ENCODE peak calls at places on chromosomes 16 and 17, in nine cellular contexts. U is ovary, G is Right ventricle myocardium superior, J is glutamatergic neuron, H is ELR, E is T-helper 17 cell, Z is occipital lobe, D is A549, M is epithelial cell of esophagus. P is an unnamed sample.

GRCh38 chr17:14859521-14859920 is 405.6 kb downstream of the PMP22 start:
- DNase-seq in U (no peak), G (no peak), D (no peak), Z (no peak), M (no peak), J (no peak), E (no peak), H (peak), P (peak)

GRCh38 chr17:2214047-2214717 is 89.4 kb downstream of the SMG6 start:
- DNase-seq in D (no peak), E (no peak), J (no peak), U (peak), Z (peak), G (peak), H (peak), M (peak), P (peak)

GRCh38 chr16:86517652-86518258 is 7.4 kb downstream of the FOXF1 start:
- DNase-seq in M (peak), J (peak), E (no peak), H (peak), U (peak), D (peak), Z (peak), G (peak), P (peak)

GRCh38 chr16:15509051-15509592 is 74.7 kb downstream of the BMERB1 start:
- DNase-seq in D (no peak), U (no peak), M (no peak), Z (peak), H (no peak), G (no peak), E (no peak), J (no peak), P (peak)

GRCh38 chr17:15659663-15660062 is 24.4 kb downstream of the TRIM16 start:
- DNase-seq in M (peak), D (no peak), J (no peak), G (no peak), E (no peak), U (no peak), H (no peak), Z (no peak), P (peak)

GRCh38 chr17:81249233-81250040 is 10.3 kb downstream of the NDUFAF8 start:
- DNase-seq in M (no peak), J (no peak), H (no peak), E (no peak), D (no peak), U (no peak), G (peak), Z (no peak), P (no peak)

GRCh38 chr17:1180958-1181768 is 1.4 kb upstream of the ABR start:
- DNase-seq in E (no peak), U (no peak), J (peak), M (no peak), G (no peak), H (no peak), D (no peak), Z (peak), P (no peak)

GRCh38 chr17:6638046-6638908 is 2.2 kb downstream of the KIAA0753 start:
- DNase-seq in D (no peak), H (no peak), J (no peak), G (no peak), M (no peak), Z (no peak), E (no peak), U (no peak), P (no peak)

GRCh38 chr17:62791235-62792121 is 16.6 kb downstream of the MARCHF10 start:
- DNase-seq in M (peak), J (no peak), D (peak), H (peak), E (no peak), G (no peak), U (no peak), Z (no peak), P (peak)

GRCh38 chr17:73639322-73639721 is 4.9 kb downstream of the SDK2 start:
- DNase-seq in M (peak), J (no peak), Z (no peak), G (peak), E (no peak), U (no peak), D (no peak), H (no peak), P (peak)

GRCh38 chr16:57871457-57871856 is 69.2 kb upstream of the KIFC3 start:
- DNase-seq in Z (no peak), J (no peak), M (peak), D (peak), H (peak), G (no peak), E (no peak), U (no peak), P (peak)

GRCh38 chr17:19708431-19709175 is 7.8 kb downstream of the SLC47A2 start:
- DNase-seq in J (no peak), U (no peak), D (no peak), E (no peak), Z (no peak), M (no peak), G (no peak), H (no peak), P (no peak)

GRCh38 chr17:40952675-40953074 is 14.1 kb downstream of the KRT39 start:
- DNase-seq in U (no peak), J (no peak), E (no peak), Z (no peak), D (no peak), M (peak), G (no peak), H (peak), P (peak)

GRCh38 chr17:3531266-3532101 is 26.1 kb downstream of the TRPV3 start:
- DNase-seq in G (peak), H (no peak), D (no peak), U (peak), Z (peak), E (no peak), J (no peak), M (no peak), P (peak)

GRCh38 chr17:34401165-34401564 is 38.1 kb upstream of the CCL1 start:
- DNase-seq in J (no peak), D (no peak), U (no peak), E (no peak), G (no peak), H (no peak), Z (no peak), M (peak), P (no peak)

GRCh38 chr16:82133798-82134197 is 36.2 kb downstream of the MPHOSPH6 start:
- DNase-seq in Z (no peak), G (no peak), U (no peak), D (no peak), H (no peak), M (no peak), E (no peak), J (no peak), P (no peak)